ENCODE peak calls at places on chromosomes 2 and 18, in five cellular contexts. One of them, this sample, is unnamed.

GRCh38 chr2:40371525-40372277 is 80.2 kb downstream of the SLC8A1 start:
- DNase-seq in astrocyte of the cerebellum: peak; percentile 39
- DNase-seq in sigmoid colon: peak; percentile 85
- DNase-seq in GM12878: no peak
- DNase-seq in cardiac fibroblast: peak; percentile 74
- DNase-seq in this sample: peak; percentile 59

GRCh38 chr18:58291131-58291530 is 247.1 kb downstream of the NEDD4L start:
- DNase-seq in sigmoid colon: no peak
- DNase-seq in cardiac fibroblast: no peak
- DNase-seq in astrocyte of the cerebellum: no peak
- DNase-seq in GM12878: no peak
- DNase-seq in this sample: no peak

GRCh38 chr2:126902859-126903258 is 4.2 kb downstream of the TEX51 start:
- DNase-seq in astrocyte of the cerebellum: no peak
- DNase-seq in sigmoid colon: no peak
- DNase-seq in cardiac fibroblast: no peak
- DNase-seq in GM12878: no peak
- DNase-seq in this sample: no peak

GRCh38 chr2:236642584-236643291 is 73.1 kb downstream of the ACKR3 start:
- DNase-seq in cardiac fibroblast: peak; percentile 99
- DNase-seq in GM12878: no peak
- DNase-seq in sigmoid colon: peak; percentile 98
- DNase-seq in astrocyte of the cerebellum: peak; percentile 98
- DNase-seq in this sample: peak; percentile 100

GRCh38 chr2:138632066-138632465 is 130.5 kb downstream of the SPOPL start:
- DNase-seq in astrocyte of the cerebellum: no peak
- DNase-seq in sigmoid colon: no peak
- DNase-seq in cardiac fibroblast: peak; percentile 17
- DNase-seq in GM12878: no peak
- DNase-seq in this sample: peak; percentile 7

GRCh38 chr18:8957731-8958130 is 144.8 kb upstream of the NDUFV2 start:
- DNase-seq in GM12878: no peak
- DNase-seq in sigmoid colon: no peak
- DNase-seq in astrocyte of the cerebellum: no peak
- DNase-seq in cardiac fibroblast: no peak
- DNase-seq in this sample: no peak

GRCh38 chr2:96737831-96738230 is 2.0 kb downstream of the LMAN2L start:
- DNase-seq in astrocyte of the cerebellum: no peak
- DNase-seq in GM12878: no peak
- DNase-seq in sigmoid colon: no peak
- DNase-seq in cardiac fibroblast: no peak
- DNase-seq in this sample: no peak

GRCh38 chr18:3782901-3783300 is 332.9 kb downstream of the TGIF1 start:
- DNase-seq in GM12878: no peak
- DNase-seq in astrocyte of the cerebellum: no peak
- DNase-seq in sigmoid colon: no peak
- DNase-seq in cardiac fibroblast: no peak
- DNase-seq in this sample: no peak

GRCh38 chr18:32200766-32201165 is 10.9 kb downstream of the MEP1B start:
- DNase-seq in sigmoid colon: no peak
- DNase-seq in astrocyte of the cerebellum: no peak
- DNase-seq in GM12878: no peak
- DNase-seq in cardiac fibroblast: no peak
- DNase-seq in this sample: no peak

GRCh38 chr2:54456526-54457325 is 599 bp downstream of the SPTBN1 start:
- DNase-seq in sigmoid colon: peak; percentile 73
- DNase-seq in GM12878: no peak
- DNase-seq in cardiac fibroblast: peak; percentile 54
- DNase-seq in astrocyte of the cerebellum: no peak
- DNase-seq in this sample: no peak

GRCh38 chr2:213537579-213537978 is 253.3 kb downstream of the SPAG16 start:
- DNase-seq in cardiac fibroblast: no peak
- DNase-seq in astrocyte of the cerebellum: no peak
- DNase-seq in sigmoid colon: no peak
- DNase-seq in GM12878: no peak
- DNase-seq in this sample: no peak

GRCh38 chr2:20515293-20516220 is 68.7 kb downstream of the RHOB start:
- DNase-seq in astrocyte of the cerebellum: no peak
- DNase-seq in GM12878: no peak
- DNase-seq in cardiac fibroblast: no peak
- DNase-seq in sigmoid colon: peak; percentile 48
- DNase-seq in this sample: no peak

GRCh38 chr2:46997329-46997728 is 81.7 kb upstream of the MCFD2 start:
- DNase-seq in astrocyte of the cerebellum: no peak
- DNase-seq in GM12878: no peak
- DNase-seq in sigmoid colon: no peak
- DNase-seq in cardiac fibroblast: no peak
- DNase-seq in this sample: no peak

GRCh38 chr2:129467012-129467779 is 512.3 kb upstream of the RAB6C start:
- DNase-seq in GM12878: no peak
- DNase-seq in astrocyte of the cerebellum: no peak
- DNase-seq in sigmoid colon: no peak
- DNase-seq in cardiac fibroblast: no peak
- DNase-seq in this sample: no peak

GRCh38 chr2:15799432-15799827 is 140.9 kb upstream of the MYCN start:
- DNase-seq in cardiac fibroblast: no peak
- DNase-seq in GM12878: no peak
- DNase-seq in sigmoid colon: no peak
- DNase-seq in astrocyte of the cerebellum: no peak
- DNase-seq in this sample: no peak

GRCh38 chr2:893311-893710 is 57.3 kb upstream of the SNTG2 start:
- DNase-seq in cardiac fibroblast: no peak
- DNase-seq in sigmoid colon: no peak
- DNase-seq in astrocyte of the cerebellum: no peak
- DNase-seq in GM12878: no peak
- DNase-seq in this sample: no peak

GRCh38 chr2:81234711-81235110 is 930.2 kb upstream of the LRRTM1 start:
- DNase-seq in astrocyte of the cerebellum: no peak
- DNase-seq in cardiac fibroblast: no peak
- DNase-seq in sigmoid colon: no peak
- DNase-seq in GM12878: no peak
- DNase-seq in this sample: no peak

GRCh38 chr2:229563388-229563787 is 151.0 kb downstream of the DNER start:
- DNase-seq in cardiac fibroblast: no peak
- DNase-seq in astrocyte of the cerebellum: no peak
- DNase-seq in sigmoid colon: no peak
- DNase-seq in GM12878: no peak
- DNase-seq in this sample: no peak

GRCh38 chr2:9255416-9255815 is 48.8 kb downstream of the ASAP2 start:
- DNase-seq in cardiac fibroblast: no peak
- DNase-seq in GM12878: no peak
- DNase-seq in sigmoid colon: no peak
- DNase-seq in astrocyte of the cerebellum: no peak
- DNase-seq in this sample: no peak

GRCh38 chr2:84652430-84652829 is 136.1 kb downstream of the DNAH6 start:
- DNase-seq in cardiac fibroblast: no peak
- DNase-seq in sigmoid colon: no peak
- DNase-seq in GM12878: no peak
- DNase-seq in astrocyte of the cerebellum: no peak
- DNase-seq in this sample: no peak

GRCh38 chr2:201024518-201024917 is 47.0 kb downstream of the HYCC2 start:
- DNase-seq in GM12878: no peak
- DNase-seq in cardiac fibroblast: no peak
- DNase-seq in astrocyte of the cerebellum: no peak
- DNase-seq in sigmoid colon: no peak
- DNase-seq in this sample: no peak

GRCh38 chr2:71963295-71963694 is 184.4 kb downstream of the CYP26B1 start:
- DNase-seq in astrocyte of the cerebellum: no peak
- DNase-seq in sigmoid colon: no peak
- DNase-seq in GM12878: no peak
- DNase-seq in cardiac fibroblast: peak; percentile 71
- DNase-seq in this sample: no peak

GRCh38 chr2:176533505-176534193 is 264.4 kb downstream of the MTX2 start:
- DNase-seq in GM12878: no peak
- DNase-seq in cardiac fibroblast: peak; percentile 25
- DNase-seq in sigmoid colon: no peak
- DNase-seq in astrocyte of the cerebellum: no peak
- DNase-seq in this sample: no peak

GRCh38 chr2:23601301-23601965 is 216.5 kb downstream of the KLHL29 start:
- DNase-seq in sigmoid colon: no peak
- DNase-seq in GM12878: no peak
- DNase-seq in cardiac fibroblast: no peak
- DNase-seq in astrocyte of the cerebellum: peak; percentile 48
- DNase-seq in this sample: no peak

GRCh38 chr2:138730497-138731030 is 49.6 kb downstream of the NXPH2 start:
- DNase-seq in cardiac fibroblast: no peak
- DNase-seq in GM12878: no peak
- DNase-seq in sigmoid colon: no peak
- DNase-seq in astrocyte of the cerebellum: no peak
- DNase-seq in this sample: no peak

GRCh38 chr2:64859208-64860161 is 129.7 kb upstream of the SLC1A4 start:
- DNase-seq in sigmoid colon: peak; percentile 97
- DNase-seq in cardiac fibroblast: peak; percentile 93
- DNase-seq in GM12878: no peak
- DNase-seq in astrocyte of the cerebellum: peak; percentile 81
- DNase-seq in this sample: peak; percentile 70

GRCh38 chr2:64202206-64202864 is 58.1 kb upstream of the PELI1 start:
- DNase-seq in sigmoid colon: no peak
- DNase-seq in cardiac fibroblast: peak; percentile 68
- DNase-seq in astrocyte of the cerebellum: no peak
- DNase-seq in GM12878: peak; percentile 45
- DNase-seq in this sample: peak; percentile 86

GRCh38 chr2:38666578-38666926 is 638 bp downstream of the GALM start:
- DNase-seq in astrocyte of the cerebellum: no peak
- DNase-seq in GM12878: no peak
- DNase-seq in sigmoid colon: no peak
- DNase-seq in cardiac fibroblast: no peak
- DNase-seq in this sample: no peak

GRCh38 chr18:58167073-58167472 is 123.0 kb downstream of the NEDD4L start:
- DNase-seq in GM12878: no peak
- DNase-seq in astrocyte of the cerebellum: no peak
- DNase-seq in sigmoid colon: no peak
- DNase-seq in cardiac fibroblast: no peak
- DNase-seq in this sample: no peak

GRCh38 chr2:197075286-197075685 is 148.8 kb upstream of the PGAP1 start:
- DNase-seq in GM12878: no peak
- DNase-seq in sigmoid colon: no peak
- DNase-seq in cardiac fibroblast: no peak
- DNase-seq in astrocyte of the cerebellum: no peak
- DNase-seq in this sample: no peak

GRCh38 chr2:197076652-197077051 is 150.1 kb upstream of the PGAP1 start:
- DNase-seq in astrocyte of the cerebellum: no peak
- DNase-seq in cardiac fibroblast: no peak
- DNase-seq in sigmoid colon: no peak
- DNase-seq in GM12878: no peak
- DNase-seq in this sample: no peak

GRCh38 chr2:197073701-197074433 is 147.4 kb upstream of the PGAP1 start:
- DNase-seq in GM12878: no peak
- DNase-seq in sigmoid colon: peak; percentile 71
- DNase-seq in cardiac fibroblast: peak; percentile 76
- DNase-seq in astrocyte of the cerebellum: peak; percentile 61
- DNase-seq in this sample: no peak

GRCh38 chr2:197077336-197077735 is 150.8 kb upstream of the PGAP1 start:
- DNase-seq in GM12878: no peak
- DNase-seq in cardiac fibroblast: no peak
- DNase-seq in sigmoid colon: no peak
- DNase-seq in astrocyte of the cerebellum: no peak
- DNase-seq in this sample: no peak

DNA sequence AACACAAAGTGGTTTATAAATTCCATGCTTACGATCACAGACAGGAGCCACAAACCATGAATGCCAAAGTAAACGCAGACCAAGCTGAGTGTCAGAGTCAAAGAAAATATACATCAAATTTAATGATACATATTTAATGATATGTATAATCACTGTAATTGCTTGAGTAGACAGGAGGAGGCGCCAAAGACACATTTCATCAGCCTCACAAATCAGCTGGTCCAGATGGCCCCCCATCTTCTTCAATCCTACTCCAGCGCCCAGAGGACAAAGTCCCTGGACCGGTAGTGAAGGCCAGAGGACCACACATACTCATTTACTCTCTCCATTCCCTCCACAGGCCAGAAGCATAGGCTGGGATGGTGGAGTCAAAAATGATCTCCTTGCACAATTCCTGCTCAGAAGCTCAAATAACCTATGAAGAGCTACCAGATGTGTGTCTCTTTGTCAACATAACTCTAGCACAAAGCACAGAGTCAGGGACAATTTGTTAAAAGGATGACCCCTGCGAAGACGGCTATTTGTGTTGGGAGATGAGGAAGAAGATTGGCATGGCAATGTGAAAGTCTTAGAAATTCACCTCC is 149.3 kb upstream of the PGAP1 start:
- DNase-seq in astrocyte of the cerebellum: no peak
- DNase-seq in cardiac fibroblast: no peak
- DNase-seq in GM12878: no peak
- DNase-seq in sigmoid colon: no peak
- DNase-seq in this sample: no peak
- TF ChIP-seq CTCF in astrocyte of the cerebellum: peak; percentile 36
- TF ChIP-seq CTCF in cardiac fibroblast: peak; percentile 55
- TF ChIP-seq CTCF in GM12878: peak; percentile 25
- TF ChIP-seq CTCF in sigmoid colon: peak; percentile 21
- TF ChIP-seq CTCF in this sample: peak; percentile 30

GRCh38 chr18:596288-596881 is 403 bp upstream of the CLUL1 start:
- DNase-seq in cardiac fibroblast: no peak
- DNase-seq in GM12878: no peak
- DNase-seq in sigmoid colon: no peak
- DNase-seq in astrocyte of the cerebellum: no peak
- DNase-seq in this sample: no peak
- H3K4me3 ChIP-seq in cardiac fibroblast: no peak overlapping the region
- H3K4me3 ChIP-seq in GM12878: no peak overlapping the region
- H3K4me3 ChIP-seq in sigmoid colon: no peak overlapping the region
- H3K4me3 ChIP-seq in astrocyte of the cerebellum: no peak overlapping the region
- H3K4me3 ChIP-seq in this sample: no peak overlapping the region

DNA sequence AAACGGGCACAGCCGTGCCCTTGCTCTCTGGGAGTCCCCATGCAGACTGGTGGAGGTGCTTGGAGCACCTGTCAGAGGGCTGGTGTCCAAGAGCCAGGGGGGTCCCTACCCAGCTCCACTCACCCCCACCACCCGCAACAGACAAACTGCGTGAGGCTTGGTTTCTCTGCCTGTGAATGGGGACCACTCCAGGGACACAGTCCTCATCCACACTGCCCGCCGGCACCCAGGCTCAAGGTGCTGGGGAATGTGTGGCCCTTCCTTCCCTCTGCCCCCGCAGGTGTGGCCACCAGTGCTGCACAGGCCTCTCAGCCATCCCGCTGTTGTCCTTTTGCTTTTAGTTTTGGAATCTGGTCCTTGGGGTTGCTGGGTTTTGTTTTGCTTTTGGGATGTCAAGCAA is 136.5 kb upstream of the ZNF236 start:
- DNase-seq in astrocyte of the cerebellum: no peak
- DNase-seq in cardiac fibroblast: no peak
- DNase-seq in GM12878: no peak
- DNase-seq in sigmoid colon: no peak
- DNase-seq in this sample: no peak
- TF ChIP-seq CTCF in astrocyte of the cerebellum: no peak
- TF ChIP-seq CTCF in cardiac fibroblast: no peak
- TF ChIP-seq CTCF in GM12878: no peak
- TF ChIP-seq CTCF in sigmoid colon: no peak
- TF ChIP-seq CTCF in this sample: no peak

GRCh38 chr2:82954868-82955267 is 1504.2 kb downstream of the SUCLG1 start:
- DNase-seq in GM12878: no peak
- DNase-seq in sigmoid colon: no peak
- DNase-seq in cardiac fibroblast: no peak
- DNase-seq in astrocyte of the cerebellum: no peak
- DNase-seq in this sample: no peak
- H3K4me3 ChIP-seq in GM12878: no peak overlapping the region
- H3K4me3 ChIP-seq in sigmoid colon: no peak overlapping the region
- H3K4me3 ChIP-seq in cardiac fibroblast: no peak overlapping the region
- H3K4me3 ChIP-seq in astrocyte of the cerebellum: no peak overlapping the region
- H3K4me3 ChIP-seq in this sample: no peak overlapping the region